ENCODE peak calls at places on chromosomes 11 and 22, in six cellular contexts. Y, S, B, C, K and P are unnamed samples.
A peak's percentile ranks its signal among the peaks of the same experiment; 100 is the strongest.

GRCh38 chr22:27372969-27373670 is 428.4 kb downstream of the MN1 start:
- DNase-seq in K (no peak), Y (no peak), B (no peak), C (no peak), S (peak; percentile 10), P (no peak)

GRCh38 chr11:36672815-36673450 is 74.9 kb upstream of the RAG2 start:
- DNase-seq in B (no peak), Y (peak; percentile 49), K (peak; percentile 31), S (peak; percentile 45), C (no peak), P (peak; percentile 57)

GRCh38 chr11:32434387-32435151 is 770 bp downstream of the WT1 start:
- DNase-seq in K (peak; percentile 86), B (no peak), C (no peak), S (no peak), Y (no peak), P (no peak)

GRCh38 chr22:45667486-45667885 is 4.1 kb upstream of the ATXN10 start:
- DNase-seq in S (no peak), C (no peak), K (no peak), B (no peak), Y (no peak), P (no peak)

GRCh38 chr22:17192186-17192585 is 27.0 kb downstream of the ADA2 start:
- DNase-seq in K (no peak), C (no peak), S (no peak), B (no peak), Y (no peak), P (peak; percentile 18)

GRCh38 chr11:2095198-2095520 is 44.0 kb downstream of the IGF2 start:
- DNase-seq in K (no peak), Y (no peak), B (no peak), S (no peak), C (no peak), P (no peak)

GRCh38 chr11:117197516-117198456 is 1.4 kb upstream of the TAGLN start:
- DNase-seq in K (no peak), C (no peak), Y (peak; percentile 28), S (no peak), B (no peak), P (peak; percentile 77)

GRCh38 chr11:65500262-65501004 is 1.6 kb downstream of the MALAT1 start:
- DNase-seq in K (peak; percentile 64), C (no peak), B (peak; percentile 43), S (peak; percentile 46), Y (peak; percentile 59), P (no peak)

GRCh38 chr22:46149493-46149997 is 781 bp upstream of the PPARA start:
- DNase-seq in C (no peak), K (no peak), B (peak; percentile 54), S (peak; percentile 10), Y (no peak), P (peak; percentile 90)

GRCh38 chr22:31230871-31231621 is 18.9 kb downstream of the LIMK2 start:
- DNase-seq in K (peak; percentile 49), S (peak; percentile 82), Y (peak; percentile 28), B (no peak), C (no peak), P (peak; percentile 81)

GRCh38 chr11:133992121-133992520 is 35.4 kb upstream of the IGSF9B start:
- DNase-seq in Y (no peak), S (no peak), C (no peak), B (no peak), K (no peak), P (peak; percentile 39)

GRCh38 chr11:770642-771616 is 6.4 kb downstream of the GATD1 start:
- DNase-seq in C (no peak), B (no peak), K (no peak), Y (no peak), S (no peak), P (peak; percentile 87)

GRCh38 chr11:100999756-101000155 is 129.9 kb downstream of the PGR start:
- DNase-seq in Y (no peak), C (no peak), S (no peak), K (no peak), B (no peak), P (no peak)

GRCh38 chr11:78212586-78213371 is 24.1 kb downstream of the USP35 start:
- DNase-seq in B (no peak), K (no peak), Y (no peak), S (peak; percentile 81), C (no peak), P (no peak)

GRCh38 chr11:61654397-61654829 is 25.8 kb upstream of the DAGLA start:
- DNase-seq in S (no peak), K (no peak), B (peak; percentile 43), Y (no peak), C (no peak), P (no peak)

GRCh38 chr11:1101318-1102089 is 26.8 kb downstream of the MUC2 start:
- DNase-seq in B (no peak), K (no peak), C (no peak), S (no peak), Y (no peak), P (no peak)

GRCh38 chr11:8584511-8584910 is 9.5 kb downstream of the STK33 start:
- DNase-seq in C (no peak), K (no peak), Y (no peak), B (no peak), S (no peak), P (no peak)

GRCh38 chr22:41401781-41402648 is 20.3 kb downstream of the TEF start:
- DNase-seq in K (peak; percentile 54), B (peak; percentile 76), S (peak; percentile 40), Y (peak; percentile 82), C (no peak), P (peak; percentile 94)

GRCh38 chr11:36306888-36307287 is 10.8 kb downstream of the PRR5L start:
- DNase-seq in B (no peak), S (no peak), K (peak; percentile 47), C (no peak), Y (no peak), P (no peak)

GRCh38 chr11:80083561-80083960 is 642.7 kb upstream of the TENM4 start:
- DNase-seq in C (no peak), K (peak; percentile 41), B (no peak), S (peak; percentile 3), Y (peak; percentile 51), P (no peak)

GRCh38 chr22:21701384-21701971 is 34.1 kb downstream of the YPEL1 start:
- DNase-seq in S (no peak), B (no peak), Y (no peak), C (no peak), K (no peak), P (peak; percentile 18)

GRCh38 chr11:27858901-27859300 is 158.6 kb upstream of the BDNF start:
- DNase-seq in Y (no peak), K (no peak), S (no peak), B (no peak), C (no peak), P (no peak)

GRCh38 chr11:26465270-26465669 is 106.8 kb downstream of the MUC15 start:
- DNase-seq in K (no peak), S (no peak), B (no peak), C (no peak), Y (no peak), P (no peak)

GRCh38 chr11:117172678-117173421 is 5.7 kb upstream of the SIDT2 start:
- DNase-seq in K (no peak), B (no peak), S (peak; percentile 76), Y (no peak), C (no peak), P (no peak)